ENCODE peak calls at places on chromosomes 5 and 9, in six cellular contexts. U, N, D, M, W and X are unnamed samples.

GRCh38 chr5:149445739-149446369 is 66.8 kb upstream of the IL17B start:
- DNase-seq in U (peak), N (peak), D (peak), M (peak), W (no peak), X (no peak)

GRCh38 chr9:93456504-93456903 is 3.1 kb upstream of the FAM120AOS start:
- DNase-seq in U (no peak), N (no peak), D (no peak), M (no peak), W (no peak), X (no peak)

GRCh38 chr9:27491164-27491563 is 32.9 kb upstream of the IFNK start:
- DNase-seq in U (no peak), N (no peak), D (no peak), M (no peak), W (no peak), X (no peak)

GRCh38 chr9:78144663-78145377 is 91.1 kb upstream of the CEP78 start:
- DNase-seq in U (no peak), N (no peak), D (no peak), M (no peak), W (no peak), X (no peak)

GRCh38 chr5:97499605-97500004 is 316.6 kb upstream of the RIOK2 start:
- DNase-seq in U (no peak), N (no peak), D (no peak), M (no peak), W (no peak), X (no peak)

GRCh38 chr5:125874717-125875116 is 548.5 kb upstream of the GRAMD2B start:
- DNase-seq in U (peak), N (no peak), D (no peak), M (no peak), W (no peak), X (no peak)

GRCh38 chr5:432928-433791 is 9.8 kb upstream of the EXOC3 start:
- DNase-seq in U (no peak), N (no peak), D (no peak), M (no peak), W (peak), X (no peak)

GRCh38 chr5:98454904-98455303 is 318.6 kb upstream of the RGMB start:
- DNase-seq in U (no peak), N (peak), D (peak), M (peak), W (no peak), X (no peak)

DNA sequence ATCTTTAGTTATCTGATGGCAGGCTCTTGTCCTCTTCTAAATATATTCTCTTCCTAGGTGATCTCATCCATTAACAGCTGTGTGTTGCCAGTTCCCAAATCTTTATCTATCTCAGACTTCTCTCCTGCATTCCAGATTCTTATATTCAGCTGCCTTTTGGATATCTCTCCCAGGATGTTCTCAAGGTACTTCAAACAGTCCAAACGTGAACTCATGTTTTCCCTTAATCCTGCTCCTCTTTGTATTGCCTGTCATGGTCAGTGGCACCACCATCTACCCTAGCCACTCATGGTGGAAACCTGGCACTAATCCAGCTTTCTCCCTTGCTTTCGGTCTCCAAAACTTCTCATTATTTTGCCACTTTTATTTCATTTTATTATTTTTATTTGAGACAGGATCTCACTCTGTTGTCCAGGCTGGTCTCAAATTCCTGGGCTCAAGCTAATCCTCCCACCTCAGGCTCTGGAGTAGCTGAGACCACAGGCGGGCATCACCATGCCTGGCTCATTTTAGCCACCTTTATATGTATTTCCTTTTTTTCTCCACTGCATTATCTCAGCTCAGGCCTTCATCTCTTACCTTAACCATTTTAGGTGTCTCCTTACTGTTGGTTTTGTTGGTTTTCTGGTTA is 3.8 kb downstream of the ZFYVE16 start:
- DNase-seq in U (no peak), N (peak), D (peak), M (no peak), W (no peak), X (no peak)
- H3K9ac ChIP-seq in U (no peak), N (no peak), D (no peak), M (no peak), W (no peak), X (no peak)

GRCh38 chr5:157267025-157267424 is 1.1 kb downstream of the CYFIP2 start:
- DNase-seq in U (no peak), N (no peak), D (no peak), M (no peak), W (no peak), X (no peak)

GRCh38 chr5:157269763-157270272 is 3.9 kb downstream of the CYFIP2 start:
- DNase-seq in U (no peak), N (no peak), D (no peak), M (peak), W (no peak), X (no peak)

GRCh38 chr5:157271740-157272271 is 5.9 kb downstream of the CYFIP2 start:
- DNase-seq in U (no peak), N (no peak), D (no peak), M (no peak), W (no peak), X (no peak)

GRCh38 chr5:157267766-157268480 is 2.0 kb downstream of the CYFIP2 start:
- DNase-seq in U (no peak), N (no peak), D (no peak), M (peak), W (no peak), X (no peak)

DNA sequence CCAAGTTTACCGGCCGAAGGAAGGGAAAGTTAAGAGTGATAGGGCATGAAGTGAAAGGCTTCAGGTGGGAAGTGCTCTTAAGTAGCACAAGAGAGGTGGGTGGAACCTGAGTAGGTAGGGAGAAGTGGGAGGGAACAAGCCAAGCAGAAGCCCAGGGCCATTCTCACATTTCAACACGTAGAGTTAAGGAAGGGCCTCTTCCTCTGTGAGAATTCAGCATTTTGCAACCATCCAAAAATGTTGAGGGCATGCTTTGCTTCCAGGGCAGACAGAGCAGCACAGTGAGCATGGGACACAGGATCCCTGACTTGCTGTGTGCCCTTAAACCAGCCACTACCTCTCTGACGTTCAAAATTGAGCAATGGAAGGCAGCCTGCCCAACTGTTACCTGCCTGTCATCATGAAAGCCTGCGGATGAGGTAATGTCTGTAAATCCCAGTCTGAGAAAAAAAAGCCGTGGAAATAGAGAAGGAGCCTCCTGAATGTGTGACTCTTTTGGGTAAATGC is 3.3 kb downstream of the CYFIP2 start:
- DNase-seq in U (peak), N (no peak), D (no peak), M (peak), W (peak), X (no peak)
- H3K4ac ChIP-seq in U (no peak), N (no peak), D (no peak), M (no peak), W (no peak), X (no peak)

DNA sequence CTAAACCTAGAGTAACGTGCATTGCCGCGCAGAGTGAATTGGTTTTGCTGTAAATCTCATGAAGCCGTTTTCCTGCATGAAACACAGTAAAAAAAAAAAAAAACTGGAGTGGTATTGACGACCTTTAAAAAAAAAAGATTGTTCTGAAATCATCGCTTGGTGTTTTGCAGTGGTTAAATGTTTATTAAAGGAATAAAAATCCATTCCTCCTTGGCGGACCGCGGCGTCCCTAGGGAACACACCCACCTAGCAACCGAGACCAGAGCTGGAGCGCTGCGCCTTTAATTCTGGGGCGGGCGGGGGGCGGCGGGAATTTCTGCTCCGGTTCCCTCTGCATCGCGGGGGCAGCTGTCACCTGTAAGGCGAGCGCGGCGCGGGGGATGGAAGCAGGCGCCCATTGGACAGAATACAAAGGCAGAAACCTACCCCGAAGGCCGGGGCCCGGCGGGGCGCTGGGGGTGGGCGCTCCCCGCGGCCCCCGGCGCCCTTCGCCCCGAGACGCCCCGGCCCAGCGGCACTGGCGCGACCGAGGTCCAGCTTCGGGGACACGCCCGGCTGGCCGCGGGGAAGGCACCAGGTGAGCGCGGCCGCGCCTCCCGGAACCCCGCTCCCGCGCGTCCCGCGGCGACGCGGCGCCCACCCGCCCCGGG is at the start of gene SOWAHA:
- DNase-seq in U (no peak), N (no peak), D (no peak), M (no peak), W (peak), X (no peak)
- H3K9ac ChIP-seq in U (no peak), N (no peak), D (no peak), M (peak), W (no peak), X (peak)

DNA sequence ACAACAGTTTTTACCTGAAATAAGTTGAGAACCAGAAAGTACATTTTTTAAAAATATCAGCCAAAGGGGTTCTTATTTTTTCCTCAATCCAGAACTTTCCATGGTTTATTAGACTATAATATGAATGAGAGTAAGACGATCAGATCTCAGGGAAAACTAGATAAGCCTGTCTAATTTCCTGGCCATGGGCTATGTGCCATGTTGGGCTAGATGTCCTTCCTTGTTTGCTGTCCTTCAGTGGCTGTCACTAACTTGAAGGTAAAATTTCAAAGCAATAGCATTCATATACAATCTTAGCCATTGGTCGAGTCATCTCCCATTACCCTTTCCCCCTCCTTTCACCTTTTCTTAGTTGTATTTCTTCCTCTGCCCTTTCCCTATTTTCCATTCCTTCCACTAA is 179.5 kb upstream of the PPP1R2B start:
- DNase-seq in U (no peak), N (no peak), D (no peak), M (no peak), W (no peak), X (no peak)
- H3K4ac ChIP-seq in U (no peak), N (no peak), D (no peak), M (no peak), W (no peak), X (no peak)

DNA sequence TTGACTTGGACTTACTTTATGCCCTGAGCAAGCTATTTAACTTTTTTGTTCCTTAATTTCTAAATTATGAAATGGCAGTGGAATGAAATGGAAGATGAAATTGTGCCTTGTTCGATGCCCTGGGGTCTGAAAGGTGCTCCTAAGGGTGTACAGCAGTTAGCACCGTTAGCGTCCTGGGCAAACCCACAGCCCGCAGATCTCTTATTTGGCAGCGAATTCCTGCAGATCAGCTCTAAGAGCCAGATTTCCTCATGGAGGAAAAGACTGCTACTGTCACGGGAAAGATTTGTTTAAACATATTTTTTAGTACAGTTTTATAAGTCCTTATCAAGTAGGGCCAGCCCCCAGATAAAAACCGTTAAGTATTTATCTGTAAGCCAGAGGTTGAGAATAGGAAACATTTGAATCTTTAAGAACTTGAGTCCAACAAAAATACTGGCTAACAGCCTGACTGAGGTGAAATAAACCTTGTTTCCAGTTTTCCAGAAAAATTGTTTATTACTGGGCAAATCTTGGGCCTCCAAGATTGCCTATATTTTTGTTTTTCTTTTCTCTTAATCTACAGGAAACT is 216.5 kb upstream of the DMRT1 start:
- DNase-seq in U (no peak), N (no peak), D (no peak), M (no peak), W (no peak), X (no peak)
- H3K9ac ChIP-seq in U (no peak), N (no peak), D (peak), M (no peak), W (no peak), X (no peak)